ENCODE peak calls at places on chromosome 17, in ten cellular contexts. P is NCI-H82; G is cardiac fibroblast; A is Kasumi-1; N is GM12865; M is midbrain; J is MCF 10A; W is activated CD8-positive, alpha-beta memory T cell treated with anti-CD3 and anti-CD28 coated beads, Interleukin-2, amount 50 U/mL, for 48 hours; X is HFFc6; B is CMK. L is an unnamed sample.

GRCh38 chr17:33905338-33905800 is 349.7 kb upstream of the CCL2 start:
- DNase-seq in G (no peak), J (no peak), X (no peak), W (no peak), P (no peak), B (no peak), A (no peak), N (no peak), M (no peak), L (no peak)

GRCh38 chr17:6021011-6021400 is 49.2 kb upstream of the WSCD1 start:
- DNase-seq in B (no peak), A (no peak), P (no peak), M (no peak), W (no peak), G (no peak), J (peak; percentile 49), X (no peak), N (no peak), L (no peak)

GRCh38 chr17:68172461-68172954 is 75.3 kb upstream of the AMZ2 start:
- DNase-seq in P (peak; percentile 82), A (peak; percentile 80), W (peak; percentile 83), X (peak; percentile 41), G (peak; percentile 73), N (peak; percentile 81), B (peak; percentile 27), M (peak; percentile 70), J (peak; percentile 67), L (peak; percentile 67)

GRCh38 chr17:59380474-59380873 is 49.0 kb downstream of the YPEL2 start:
- DNase-seq in P (no peak), W (no peak), J (no peak), G (no peak), M (no peak), N (no peak), A (no peak), X (no peak), B (no peak), L (no peak)

GRCh38 chr17:59238904-59239303 is 18.6 kb downstream of the GDPD1 start:
- DNase-seq in W (no peak), A (no peak), M (no peak), N (no peak), G (no peak), X (no peak), J (no peak), B (no peak), P (peak; percentile 31), L (no peak)

GRCh38 chr17:50209472-50210248 is 8.2 kb upstream of the COL1A1 start:
- DNase-seq in W (no peak), G (peak; percentile 100), J (peak; percentile 58), P (peak; percentile 82), X (peak; percentile 99), A (no peak), N (no peak), B (no peak), M (no peak), L (no peak)

GRCh38 chr17:74222399-74222798 is 9.0 kb downstream of the TTYH2 start:
- DNase-seq in X (no peak), B (no peak), G (no peak), W (no peak), P (no peak), A (no peak), N (no peak), J (no peak), M (no peak), L (no peak)

GRCh38 chr17:75778861-75779249 is 5.8 kb upstream of the UNK start:
- DNase-seq in G (no peak), N (peak; percentile 82), A (peak; percentile 73), J (no peak), P (peak; percentile 90), X (no peak), M (no peak), B (no peak), W (no peak), L (peak; percentile 49)

GRCh38 chr17:4049546-4049945 is 85.3 kb upstream of the ATP2A3 start:
- DNase-seq in J (no peak), P (no peak), N (no peak), G (no peak), A (no peak), W (no peak), B (no peak), X (no peak), M (no peak), L (no peak)

GRCh38 chr17:19418312-19418992 is 7.4 kb downstream of the RNF112 start:
- DNase-seq in N (peak; percentile 30), P (no peak), G (peak; percentile 70), J (peak; percentile 35), X (peak; percentile 64), A (peak; percentile 2), M (no peak), B (no peak), W (no peak), L (no peak)

GRCh38 chr17:19301973-19302372 is 60.5 kb downstream of the B9D1 start:
- DNase-seq in W (no peak), P (no peak), A (no peak), M (no peak), B (no peak), J (no peak), N (no peak), X (no peak), G (no peak), L (no peak)

GRCh38 chr17:59756236-59756818 is 48.9 kb downstream of the VMP1 start:
- DNase-seq in G (peak; percentile 81), J (peak; percentile 60), M (no peak), A (no peak), W (no peak), B (no peak), X (peak; percentile 72), N (no peak), P (no peak), L (peak; percentile 88)

GRCh38 chr17:58338907-58339774 is 10.5 kb upstream of the TSPOAP1 start:
- DNase-seq in M (no peak), A (peak; percentile 94), X (peak; percentile 54), P (peak; percentile 90), B (peak; percentile 94), G (peak; percentile 53), W (peak; percentile 90), J (peak; percentile 17), N (peak; percentile 96), L (peak; percentile 38)

GRCh38 chr17:67461228-67461780 is 84.2 kb downstream of the PITPNC1 start:
- DNase-seq in P (no peak), J (no peak), G (no peak), W (no peak), N (no peak), M (no peak), B (no peak), A (no peak), X (no peak), L (no peak)

GRCh38 chr17:2054740-2055493 is at the start of gene HIC1:
- DNase-seq in W (peak; percentile 92), J (peak; percentile 53), M (peak; percentile 62), B (no peak), X (peak; percentile 69), N (peak; percentile 87), G (peak; percentile 83), A (peak; percentile 43), P (peak; percentile 80), L (peak; percentile 24)

GRCh38 chr17:10777890-10778289 is 26.0 kb downstream of the TMEM238L start:
- DNase-seq in P (no peak), G (no peak), A (no peak), X (no peak), N (no peak), B (no peak), M (no peak), W (no peak), J (no peak), L (peak; percentile 40)

GRCh38 chr17:54007855-54008254 is 185.1 kb downstream of the KIF2B start:
- DNase-seq in G (no peak), J (no peak), P (no peak), X (no peak), A (no peak), W (no peak), B (no peak), M (no peak), N (no peak), L (no peak)

GRCh38 chr17:11622468-11622867 is 24.2 kb downstream of the DNAH9 start:
- DNase-seq in J (no peak), P (no peak), A (no peak), X (no peak), N (no peak), M (no peak), B (no peak), W (no peak), G (no peak), L (no peak)

GRCh38 chr17:82232322-82232785 is 3.5 kb downstream of the SLC16A3 start:
- DNase-seq in P (no peak), X (no peak), J (no peak), G (no peak), A (no peak), N (no peak), W (no peak), M (no peak), B (peak; percentile 52), L (no peak)

L was measured in HepG2.